ENCODE peak calls at places on chromosomes 7 and 10, in seven cellular contexts. One of them, this sample, is unnamed.

GRCh38 chr10:59090804-59091203 is 85.6 kb upstream of the PHYHIPL start:
- DNase-seq in IMR-90: no peak
- DNase-seq in epithelial cell of esophagus: no peak
- DNase-seq in SHP77: no peak
- DNase-seq in AG20443: no peak
- DNase-seq in prostate gland: no peak
- DNase-seq in nephron progenitor cell: no peak
- DNase-seq in this sample: peak; percentile 6

GRCh38 chr7:31125171-31125570 is 73.1 kb downstream of the ADCYAP1R1 start:
- DNase-seq in epithelial cell of esophagus: no peak
- DNase-seq in SHP77: no peak
- DNase-seq in nephron progenitor cell: no peak
- DNase-seq in IMR-90: no peak
- DNase-seq in AG20443: peak; percentile 4
- DNase-seq in prostate gland: no peak
- DNase-seq in this sample: no peak

GRCh38 chr7:47266799-47267198 is 315.1 kb downstream of the TNS3 start:
- DNase-seq in epithelial cell of esophagus: peak; percentile 15
- DNase-seq in nephron progenitor cell: no peak
- DNase-seq in IMR-90: peak; percentile 50
- DNase-seq in prostate gland: no peak
- DNase-seq in SHP77: no peak
- DNase-seq in AG20443: no peak
- DNase-seq in this sample: no peak

GRCh38 chr10:86651021-86651471 is 3.3 kb upstream of the OPN4 start:
- DNase-seq in AG20443: peak; percentile 3
- DNase-seq in epithelial cell of esophagus: no peak
- DNase-seq in nephron progenitor cell: no peak
- DNase-seq in prostate gland: no peak
- DNase-seq in SHP77: no peak
- DNase-seq in IMR-90: no peak
- DNase-seq in this sample: no peak

GRCh38 chr7:91603707-91604106 is 276.8 kb downstream of the MTERF1 start:
- DNase-seq in prostate gland: no peak
- DNase-seq in AG20443: no peak
- DNase-seq in epithelial cell of esophagus: no peak
- DNase-seq in nephron progenitor cell: no peak
- DNase-seq in IMR-90: no peak
- DNase-seq in SHP77: no peak
- DNase-seq in this sample: peak; percentile 66

GRCh38 chr7:120760851-120761250 is 97.1 kb downstream of the TSPAN12 start:
- DNase-seq in epithelial cell of esophagus: no peak
- DNase-seq in SHP77: no peak
- DNase-seq in nephron progenitor cell: no peak
- DNase-seq in IMR-90: no peak
- DNase-seq in prostate gland: no peak
- DNase-seq in AG20443: no peak
- DNase-seq in this sample: no peak

GRCh38 chr7:135333196-135333595 is 99.6 kb downstream of the STRA8 start:
- DNase-seq in nephron progenitor cell: no peak
- DNase-seq in SHP77: no peak
- DNase-seq in prostate gland: no peak
- DNase-seq in IMR-90: peak; percentile 8
- DNase-seq in epithelial cell of esophagus: peak; percentile 98
- DNase-seq in AG20443: no peak
- DNase-seq in this sample: no peak

GRCh38 chr10:113493943-113494342 is 58.9 kb upstream of the HABP2 start:
- DNase-seq in nephron progenitor cell: no peak
- DNase-seq in epithelial cell of esophagus: peak; percentile 80
- DNase-seq in SHP77: no peak
- DNase-seq in AG20443: peak; percentile 67
- DNase-seq in prostate gland: peak; percentile 50
- DNase-seq in IMR-90: no peak
- DNase-seq in this sample: no peak

GRCh38 chr7:27160546-27161213 is 4.2 kb upstream of the HOXA7 start:
- DNase-seq in nephron progenitor cell: peak; percentile 98
- DNase-seq in epithelial cell of esophagus: peak; percentile 75
- DNase-seq in AG20443: peak; percentile 79
- DNase-seq in SHP77: peak; percentile 79
- DNase-seq in IMR-90: peak; percentile 77
- DNase-seq in prostate gland: peak; percentile 90
- DNase-seq in this sample: peak; percentile 82

GRCh38 chr7:21064698-21065648 is 278.3 kb upstream of the SP8 start:
- DNase-seq in AG20443: no peak
- DNase-seq in epithelial cell of esophagus: peak; percentile 17
- DNase-seq in SHP77: peak; percentile 44
- DNase-seq in nephron progenitor cell: no peak
- DNase-seq in prostate gland: no peak
- DNase-seq in IMR-90: no peak
- DNase-seq in this sample: no peak

GRCh38 chr10:21238717-21239116 is 286.8 kb downstream of the SKIDA1 start:
- DNase-seq in IMR-90: no peak
- DNase-seq in SHP77: no peak
- DNase-seq in epithelial cell of esophagus: no peak
- DNase-seq in nephron progenitor cell: no peak
- DNase-seq in AG20443: no peak
- DNase-seq in prostate gland: no peak
- DNase-seq in this sample: no peak

GRCh38 chr10:9596368-9596920 is 1421.2 kb upstream of the CELF2 start:
- DNase-seq in nephron progenitor cell: no peak
- DNase-seq in AG20443: peak; percentile 42
- DNase-seq in SHP77: no peak
- DNase-seq in IMR-90: peak; percentile 62
- DNase-seq in prostate gland: no peak
- DNase-seq in epithelial cell of esophagus: peak; percentile 66
- DNase-seq in this sample: no peak

GRCh38 chr7:21948887-21949469 is 3.3 kb upstream of the CDCA7L start:
- DNase-seq in nephron progenitor cell: no peak
- DNase-seq in IMR-90: no peak
- DNase-seq in prostate gland: no peak
- DNase-seq in SHP77: no peak
- DNase-seq in AG20443: no peak
- DNase-seq in epithelial cell of esophagus: no peak
- DNase-seq in this sample: no peak

GRCh38 chr10:6729071-6729773 is 149.1 kb upstream of the PRKCQ start:
- DNase-seq in SHP77: no peak
- DNase-seq in prostate gland: no peak
- DNase-seq in IMR-90: peak; percentile 82
- DNase-seq in epithelial cell of esophagus: peak; percentile 84
- DNase-seq in AG20443: peak; percentile 89
- DNase-seq in nephron progenitor cell: no peak
- DNase-seq in this sample: no peak

GRCh38 chr10:32241946-32242345 is 105.0 kb downstream of the EPC1 start:
- DNase-seq in SHP77: no peak
- DNase-seq in epithelial cell of esophagus: no peak
- DNase-seq in AG20443: no peak
- DNase-seq in nephron progenitor cell: no peak
- DNase-seq in prostate gland: no peak
- DNase-seq in IMR-90: no peak
- DNase-seq in this sample: no peak

GRCh38 chr7:149779502-149779805 is 6.1 kb upstream of the ZNF467 start:
- DNase-seq in IMR-90: no peak
- DNase-seq in AG20443: no peak
- DNase-seq in epithelial cell of esophagus: no peak
- DNase-seq in SHP77: no peak
- DNase-seq in nephron progenitor cell: no peak
- DNase-seq in prostate gland: no peak
- DNase-seq in this sample: no peak

GRCh38 chr7:128715079-128715478 is 24.1 kb upstream of the CALU start:
- DNase-seq in epithelial cell of esophagus: no peak
- DNase-seq in prostate gland: no peak
- DNase-seq in AG20443: no peak
- DNase-seq in IMR-90: no peak
- DNase-seq in SHP77: no peak
- DNase-seq in nephron progenitor cell: no peak
- DNase-seq in this sample: no peak

GRCh38 chr10:19917756-19918478 is 101.7 kb downstream of the PLXDC2 start:
- DNase-seq in nephron progenitor cell: no peak
- DNase-seq in SHP77: no peak
- DNase-seq in AG20443: no peak
- DNase-seq in epithelial cell of esophagus: no peak
- DNase-seq in prostate gland: no peak
- DNase-seq in IMR-90: no peak
- DNase-seq in this sample: no peak

GRCh38 chr7:82105463-82105862 is 335.6 kb upstream of the HGF start:
- DNase-seq in SHP77: no peak
- DNase-seq in IMR-90: peak; percentile 91
- DNase-seq in nephron progenitor cell: no peak
- DNase-seq in AG20443: no peak
- DNase-seq in prostate gland: no peak
- DNase-seq in epithelial cell of esophagus: peak; percentile 78
- DNase-seq in this sample: no peak

GRCh38 chr7:8442814-8443304 is 9.4 kb downstream of the NXPH1 start:
- DNase-seq in AG20443: peak; percentile 75
- DNase-seq in SHP77: no peak
- DNase-seq in nephron progenitor cell: peak; percentile 99
- DNase-seq in prostate gland: no peak
- DNase-seq in IMR-90: no peak
- DNase-seq in epithelial cell of esophagus: peak; percentile 50
- DNase-seq in this sample: no peak

GRCh38 chr7:134022512-134022911 is 104.6 kb upstream of the LRGUK start:
- DNase-seq in AG20443: no peak
- DNase-seq in SHP77: peak; percentile 37
- DNase-seq in epithelial cell of esophagus: peak; percentile 48
- DNase-seq in nephron progenitor cell: no peak
- DNase-seq in prostate gland: peak; percentile 84
- DNase-seq in IMR-90: no peak
- DNase-seq in this sample: peak; percentile 30

GRCh38 chr7:128106840-128107239 is 75.6 kb upstream of the LRRC4 start:
- DNase-seq in AG20443: no peak
- DNase-seq in nephron progenitor cell: no peak
- DNase-seq in SHP77: no peak
- DNase-seq in prostate gland: no peak
- DNase-seq in epithelial cell of esophagus: no peak
- DNase-seq in IMR-90: no peak
- DNase-seq in this sample: no peak

GRCh38 chr10:88897019-88897853 is 17.2 kb downstream of the STAMBPL1 start:
- DNase-seq in IMR-90: no peak
- DNase-seq in AG20443: peak; percentile 41
- DNase-seq in SHP77: no peak
- DNase-seq in epithelial cell of esophagus: no peak
- DNase-seq in prostate gland: no peak
- DNase-seq in nephron progenitor cell: no peak
- DNase-seq in this sample: peak; percentile 39

GRCh38 chr10:8800426-8800825 is 745.9 kb downstream of the GATA3 start:
- DNase-seq in AG20443: no peak
- DNase-seq in SHP77: no peak
- DNase-seq in epithelial cell of esophagus: no peak
- DNase-seq in nephron progenitor cell: no peak
- DNase-seq in prostate gland: no peak
- DNase-seq in IMR-90: no peak
- DNase-seq in this sample: no peak

GRCh38 chr10:32893431-32893830 is 64.6 kb downstream of the ITGB1 start:
- DNase-seq in epithelial cell of esophagus: no peak
- DNase-seq in prostate gland: no peak
- DNase-seq in AG20443: no peak
- DNase-seq in nephron progenitor cell: no peak
- DNase-seq in SHP77: no peak
- DNase-seq in IMR-90: no peak
- DNase-seq in this sample: no peak

GRCh38 chr10:102358717-102359382 is 36.7 kb upstream of the NFKB2 start:
- DNase-seq in epithelial cell of esophagus: no peak
- DNase-seq in IMR-90: peak; percentile 53
- DNase-seq in AG20443: peak; percentile 26
- DNase-seq in nephron progenitor cell: no peak
- DNase-seq in prostate gland: no peak
- DNase-seq in SHP77: no peak
- DNase-seq in this sample: no peak

GRCh38 chr10:133141963-133142350 is 18.1 kb upstream of the KNDC1 start:
- DNase-seq in prostate gland: no peak
- DNase-seq in IMR-90: no peak
- DNase-seq in epithelial cell of esophagus: no peak
- DNase-seq in SHP77: no peak
- DNase-seq in nephron progenitor cell: no peak
- DNase-seq in AG20443: no peak
- DNase-seq in this sample: no peak

GRCh38 chr10:134205-134742 is 981 bp upstream of the ZMYND11 start:
- DNase-seq in prostate gland: peak; percentile 13
- DNase-seq in nephron progenitor cell: no peak
- DNase-seq in AG20443: no peak
- DNase-seq in IMR-90: peak; percentile 6
- DNase-seq in SHP77: peak; percentile 8
- DNase-seq in epithelial cell of esophagus: peak; percentile 24
- DNase-seq in this sample: peak; percentile 20

GRCh38 chr7:127891144-127891543 is 140.1 kb downstream of the LRRC4 start:
- DNase-seq in prostate gland: no peak
- DNase-seq in SHP77: no peak
- DNase-seq in epithelial cell of esophagus: no peak
- DNase-seq in nephron progenitor cell: no peak
- DNase-seq in AG20443: no peak
- DNase-seq in IMR-90: no peak
- DNase-seq in this sample: no peak

GRCh38 chr10:49408437-49409306 is 12.8 kb upstream of the DRGX start:
- DNase-seq in epithelial cell of esophagus: no peak
- DNase-seq in nephron progenitor cell: no peak
- DNase-seq in IMR-90: no peak
- DNase-seq in SHP77: no peak
- DNase-seq in AG20443: no peak
- DNase-seq in prostate gland: no peak
- DNase-seq in this sample: no peak

GRCh38 chr7:158809596-158809995 is 19.7 kb downstream of the ESYT2 start:
- DNase-seq in prostate gland: no peak
- DNase-seq in AG20443: no peak
- DNase-seq in epithelial cell of esophagus: no peak
- DNase-seq in nephron progenitor cell: no peak
- DNase-seq in SHP77: no peak
- DNase-seq in IMR-90: peak; percentile 45
- DNase-seq in this sample: no peak

GRCh38 chr10:124867304-124867703 is 65.7 kb downstream of the ABRAXAS2 start:
- DNase-seq in prostate gland: no peak
- DNase-seq in epithelial cell of esophagus: no peak
- DNase-seq in nephron progenitor cell: no peak
- DNase-seq in IMR-90: no peak
- DNase-seq in SHP77: no peak
- DNase-seq in AG20443: no peak
- DNase-seq in this sample: no peak

GRCh38 chr7:49980414-49980813 is 112.6 kb downstream of the ZPBP start:
- DNase-seq in prostate gland: no peak
- DNase-seq in SHP77: peak; percentile 50
- DNase-seq in AG20443: no peak
- DNase-seq in epithelial cell of esophagus: no peak
- DNase-seq in IMR-90: no peak
- DNase-seq in nephron progenitor cell: no peak
- DNase-seq in this sample: no peak

GRCh38 chr10:60849217-60849616 is 70.9 kb downstream of the CDK1 start:
- DNase-seq in prostate gland: no peak
- DNase-seq in SHP77: no peak
- DNase-seq in AG20443: no peak
- DNase-seq in nephron progenitor cell: no peak
- DNase-seq in IMR-90: no peak
- DNase-seq in epithelial cell of esophagus: no peak
- DNase-seq in this sample: no peak

GRCh38 chr10:98265403-98266378 is 2.3 kb downstream of the LOXL4 start:
- DNase-seq in epithelial cell of esophagus: peak; percentile 26
- DNase-seq in IMR-90: no peak
- DNase-seq in AG20443: no peak
- DNase-seq in nephron progenitor cell: no peak
- DNase-seq in SHP77: no peak
- DNase-seq in prostate gland: no peak
- DNase-seq in this sample: no peak

GRCh38 chr7:118184392-118184899 is 482 bp downstream of the LSM8 start:
- DNase-seq in nephron progenitor cell: no peak
- DNase-seq in SHP77: no peak
- DNase-seq in IMR-90: no peak
- DNase-seq in AG20443: no peak
- DNase-seq in prostate gland: no peak
- DNase-seq in epithelial cell of esophagus: no peak
- DNase-seq in this sample: peak; percentile 6

GRCh38 chr10:111482621-111483216 is 405.9 kb downstream of the ADRA2A start:
- DNase-seq in prostate gland: no peak
- DNase-seq in epithelial cell of esophagus: no peak
- DNase-seq in nephron progenitor cell: no peak
- DNase-seq in SHP77: no peak
- DNase-seq in IMR-90: no peak
- DNase-seq in AG20443: no peak
- DNase-seq in this sample: no peak

GRCh38 chr7:66326501-66327180 is 121.5 kb downstream of the TPST1 start:
- DNase-seq in prostate gland: no peak
- DNase-seq in AG20443: peak; percentile 78
- DNase-seq in SHP77: no peak
- DNase-seq in nephron progenitor cell: no peak
- DNase-seq in IMR-90: peak; percentile 96
- DNase-seq in epithelial cell of esophagus: no peak
- DNase-seq in this sample: no peak

This sample was measured in cerebellum.